ENCODE peak calls at places on chromosomes 7 and 10, in eight cellular contexts. D, P, K, L, J, T, A and U are unnamed samples.
A peak's percentile ranks its signal among the peaks of the same experiment; 100 is the strongest.

GRCh38 chr10:91295346-91295745 is 74.9 kb downstream of the PCGF5 start:
- DNase-seq in D (no peak), P (no peak), K (no peak), L (no peak), J (no peak), T (no peak), A (no peak), U (no peak)

GRCh38 chr10:88244781-88245350 is 338.3 kb downstream of the RNLS start:
- DNase-seq in D (no peak), P (no peak), K (no peak), L (no peak), J (no peak), T (no peak), A (no peak), U (no peak)

GRCh38 chr7:139362981-139363380 is 3.3 kb downstream of the LUC7L2 start:
- DNase-seq in D (no peak), P (no peak), K (no peak), L (no peak), J (no peak), T (no peak), A (no peak), U (no peak)

GRCh38 chr10:63930584-63930983 is 409.4 kb downstream of the REEP3 start:
- DNase-seq in D (no peak), P (no peak), K (no peak), L (no peak), J (no peak), T (no peak), A (no peak), U (no peak)

GRCh38 chr7:133819695-133820094 is 307.4 kb upstream of the LRGUK start:
- DNase-seq in D (no peak), P (no peak), K (no peak), L (no peak), J (no peak), T (no peak), A (no peak), U (no peak)

GRCh38 chr10:24456319-24456718 is 247.4 kb downstream of the KIAA1217 start:
- DNase-seq in D (no peak), P (no peak), K (no peak), L (no peak), J (peak; percentile 76), T (no peak), A (no peak), U (peak; percentile 16)

GRCh38 chr7:120091807-120092206 is 181.2 kb upstream of the KCND2 start:
- DNase-seq in D (no peak), P (no peak), K (no peak), L (no peak), J (no peak), T (no peak), A (no peak), U (no peak)

GRCh38 chr10:104391150-104391968 is 37.7 kb downstream of the CFAP58 start:
- DNase-seq in D (no peak), P (no peak), K (no peak), L (no peak), J (no peak), T (no peak), A (no peak), U (no peak)

GRCh38 chr7:31373337-31374289 is 33.1 kb upstream of the NEUROD6 start:
- DNase-seq in D (no peak), P (peak; percentile 31), K (no peak), L (no peak), J (peak; percentile 1), T (no peak), A (no peak), U (peak; percentile 17)

GRCh38 chr7:6530626-6531491 is 20.4 kb downstream of the GRID2IP start:
- DNase-seq in D (no peak), P (no peak), K (no peak), L (peak; percentile 39), J (no peak), T (no peak), A (peak; percentile 44), U (no peak)

GRCh38 chr7:45661302-45661995 is 87.3 kb downstream of the ADCY1 start:
- DNase-seq in D (no peak), P (no peak), K (no peak), L (no peak), J (no peak), T (no peak), A (no peak), U (no peak)

GRCh38 chr10:36018996-36019395 is 376.9 kb upstream of the FZD8 start:
- DNase-seq in D (no peak), P (no peak), K (no peak), L (no peak), J (no peak), T (no peak), A (no peak), U (no peak)

GRCh38 chr7:152624218-152624617 is 51.7 kb downstream of the XRCC2 start:
- DNase-seq in D (peak; percentile 40), P (no peak), K (no peak), L (no peak), J (no peak), T (no peak), A (no peak), U (no peak)

GRCh38 chr7:134943785-134944400 is 42.4 kb upstream of the AGBL3 start:
- DNase-seq in D (peak; percentile 2), P (peak; percentile 62), K (no peak), L (no peak), J (no peak), T (no peak), A (no peak), U (peak; percentile 20)

GRCh38 chr10:50469288-50469687 is 154.5 kb downstream of the SGMS1 start:
- DNase-seq in D (no peak), P (no peak), K (no peak), L (no peak), J (peak; percentile 25), T (no peak), A (no peak), U (no peak)

GRCh38 chr7:1693991-1694524 is 24.0 kb downstream of the ELFN1 start:
- DNase-seq in D (peak; percentile 9), P (peak; percentile 2), K (no peak), L (no peak), J (peak; percentile 31), T (no peak), A (no peak), U (peak; percentile 74)

GRCh38 chr7:150451833-150452431 is 1.5 kb downstream of the GIMAP8 start:
- DNase-seq in D (no peak), P (no peak), K (no peak), L (no peak), J (no peak), T (no peak), A (no peak), U (no peak)

GRCh38 chr7:39460486-39460885 is 105.7 kb upstream of the YAE1 start:
- DNase-seq in D (no peak), P (no peak), K (no peak), L (no peak), J (no peak), T (no peak), A (no peak), U (no peak)

GRCh38 chr7:128770238-128770637 is 5.4 kb downstream of the OPN1SW start:
- DNase-seq in D (no peak), P (no peak), K (no peak), L (no peak), J (no peak), T (no peak), A (no peak), U (no peak)

GRCh38 chr7:147805996-147806576 is 784.5 kb upstream of the C7orf33 start:
- DNase-seq in D (no peak), P (no peak), K (no peak), L (no peak), J (no peak), T (no peak), A (no peak), U (no peak)

GRCh38 chr10:22475857-22476600 is 130.7 kb downstream of the SPAG6 start:
- DNase-seq in D (no peak), P (peak; percentile 48), K (no peak), L (no peak), J (no peak), T (no peak), A (no peak), U (peak; percentile 50)

GRCh38 chr7:107860981-107861652 is 29.9 kb upstream of the DLD start:
- DNase-seq in D (no peak), P (no peak), K (no peak), L (no peak), J (no peak), T (no peak), A (no peak), U (no peak)

GRCh38 chr7:82194011-82194410 is 249.6 kb downstream of the CACNA2D1 start:
- DNase-seq in D (no peak), P (no peak), K (no peak), L (no peak), J (peak; percentile 30), T (no peak), A (no peak), U (no peak)

GRCh38 chr7:101782886-101783285 is 34.5 kb upstream of the CUX1 start:
- DNase-seq in D (no peak), P (no peak), K (no peak), L (no peak), J (no peak), T (no peak), A (no peak), U (no peak)

GRCh38 chr10:111233439-111233838 is 156.6 kb downstream of the ADRA2A start:
- DNase-seq in D (no peak), P (no peak), K (no peak), L (no peak), J (no peak), T (no peak), A (no peak), U (no peak)

GRCh38 chr7:94289071-94289470 is 105.6 kb upstream of the COL1A2 start:
- DNase-seq in D (peak; percentile 73), P (peak; percentile 73), K (no peak), L (no peak), J (peak; percentile 62), T (no peak), A (no peak), U (peak; percentile 59)

GRCh38 chr10:98323221-98324164 is 55.5 kb upstream of the LOXL4 start:
- DNase-seq in D (peak; percentile 34), P (no peak), K (no peak), L (no peak), J (peak; percentile 92), T (no peak), A (no peak), U (no peak)

GRCh38 chr10:12471135-12471534 is 121.8 kb downstream of the CAMK1D start:
- DNase-seq in D (no peak), P (no peak), K (no peak), L (no peak), J (no peak), T (no peak), A (no peak), U (no peak)

GRCh38 chr10:116417821-116418220 is 9.8 kb upstream of the PNLIPRP3 start:
- DNase-seq in D (no peak), P (no peak), K (no peak), L (no peak), J (no peak), T (no peak), A (no peak), U (no peak)

GRCh38 chr10:44925224-44925623 is 14.1 kb downstream of the TMEM72 start:
- DNase-seq in D (no peak), P (no peak), K (no peak), L (no peak), J (no peak), T (no peak), A (no peak), U (no peak)

GRCh38 chr10:30542001-30542861 is 87.3 kb downstream of the LYZL2 start:
- DNase-seq in D (no peak), P (no peak), K (no peak), L (no peak), J (no peak), T (no peak), A (no peak), U (no peak)